ENCODE peak calls at places on chromosome 19, in nine cellular contexts. W, J, C, Z, T, P, Y, A and H are unnamed samples.

GRCh38 chr19:3481241-3482090 is 1.1 kb upstream of the SMIM24 start:
- DNase-seq in A (no peak), Y (no peak), J (no peak), C (no peak), T (no peak), Z (no peak), W (no peak), P (no peak), H (no peak)

GRCh38 chr19:17125728-17126677 is 50.4 kb downstream of the MYO9B start:
- DNase-seq in J (peak), Z (peak), A (peak), W (peak), C (peak), T (peak), P (peak), Y (peak), H (peak)

GRCh38 chr19:34173145-34173956 is 1.0 kb downstream of the LSM14A start:
- DNase-seq in T (peak), W (peak), C (peak), J (peak), Y (peak), Z (peak), P (peak), A (peak), H (no peak)

GRCh38 chr19:16874250-16874977 is 14.4 kb upstream of the F2RL3 start:
- DNase-seq in A (no peak), P (no peak), C (no peak), Z (no peak), Y (no peak), W (no peak), T (no peak), J (no peak), H (no peak)

GRCh38 chr19:42325896-42326771 is 699 bp downstream of the MEGF8 start:
- DNase-seq in C (peak), T (no peak), Z (no peak), J (peak), A (no peak), W (peak), Y (no peak), P (peak), H (no peak)

GRCh38 chr19:19261350-19262189 is 11.5 kb downstream of the TM6SF2 start:
- DNase-seq in W (no peak), Z (no peak), P (no peak), Y (no peak), C (peak), T (no peak), J (no peak), A (no peak), H (no peak)

GRCh38 chr19:17332677-17333581 is 1.7 kb downstream of the ANO8 start:
- DNase-seq in P (no peak), J (no peak), A (no peak), C (peak), Z (peak), W (no peak), T (no peak), Y (no peak), H (no peak)

GRCh38 chr19:45816236-45817009 is 1.3 kb upstream of the RSPH6A start:
- DNase-seq in T (no peak), Z (no peak), W (no peak), A (no peak), Y (no peak), P (no peak), C (peak), J (no peak), H (no peak)

GRCh38 chr19:51359294-51359693 is 6.9 kb downstream of the ETFB start:
- DNase-seq in Y (no peak), A (no peak), C (no peak), J (no peak), P (no peak), W (no peak), T (peak), Z (no peak), H (no peak)

GRCh38 chr19:17359905-17360800 is 17.0 kb downstream of the PLVAP start:
- DNase-seq in C (no peak), W (no peak), Z (no peak), T (no peak), Y (no peak), P (no peak), A (no peak), J (no peak), H (no peak)

GRCh38 chr19:10691883-10692282 is 9.4 kb upstream of the QTRT1 start:
- DNase-seq in W (no peak), Z (no peak), A (no peak), P (no peak), T (no peak), J (no peak), Y (no peak), C (no peak), H (no peak)

GRCh38 chr19:45913874-45914830 is at the start of gene NANOS2:
- DNase-seq in C (no peak), T (no peak), W (peak), A (no peak), Z (no peak), Y (no peak), P (no peak), J (no peak), H (no peak)

GRCh38 chr19:45306522-45307027 is 16.1 kb downstream of the CKM start:
- DNase-seq in T (no peak), Z (no peak), C (no peak), J (no peak), P (no peak), W (no peak), Y (no peak), A (no peak), H (no peak)

GRCh38 chr19:15287496-15287895 is 44.8 kb downstream of the BRD4 start:
- DNase-seq in P (no peak), T (no peak), C (no peak), Y (no peak), J (no peak), A (no peak), Z (no peak), W (no peak), H (no peak)

GRCh38 chr19:29539131-29539530 is 13.3 kb downstream of the VSTM2B start:
- DNase-seq in Y (no peak), W (no peak), Z (no peak), P (no peak), J (no peak), C (no peak), T (peak), A (no peak), H (no peak)

GRCh38 chr19:42028304-42029216 is 34.5 kb upstream of the ATP1A3 start:
- DNase-seq in A (no peak), J (no peak), C (peak), T (no peak), P (peak), Y (no peak), Z (no peak), W (peak), H (no peak)

GRCh38 chr19:41616785-41617621 is 9.9 kb downstream of the CEACAM4 start:
- DNase-seq in J (no peak), Y (peak), W (no peak), A (no peak), Z (no peak), P (no peak), T (no peak), C (no peak), H (no peak)

GRCh38 chr19:17496337-17496997 is 15.0 kb upstream of the PGLS start:
- DNase-seq in P (peak), C (peak), A (peak), Y (peak), J (peak), W (peak), T (peak), Z (peak), H (peak)

GRCh38 chr19:18915639-18916038 is 3.5 kb downstream of the COPE start:
- DNase-seq in J (no peak), Z (peak), C (peak), Y (no peak), T (no peak), W (peak), P (peak), A (no peak), H (peak)

GRCh38 chr19:7968796-7969559 is 25.5 kb upstream of the TIMM44 start:
- DNase-seq in P (no peak), W (peak), A (no peak), Y (no peak), J (no peak), T (no peak), Z (no peak), C (no peak), H (no peak)

DNA sequence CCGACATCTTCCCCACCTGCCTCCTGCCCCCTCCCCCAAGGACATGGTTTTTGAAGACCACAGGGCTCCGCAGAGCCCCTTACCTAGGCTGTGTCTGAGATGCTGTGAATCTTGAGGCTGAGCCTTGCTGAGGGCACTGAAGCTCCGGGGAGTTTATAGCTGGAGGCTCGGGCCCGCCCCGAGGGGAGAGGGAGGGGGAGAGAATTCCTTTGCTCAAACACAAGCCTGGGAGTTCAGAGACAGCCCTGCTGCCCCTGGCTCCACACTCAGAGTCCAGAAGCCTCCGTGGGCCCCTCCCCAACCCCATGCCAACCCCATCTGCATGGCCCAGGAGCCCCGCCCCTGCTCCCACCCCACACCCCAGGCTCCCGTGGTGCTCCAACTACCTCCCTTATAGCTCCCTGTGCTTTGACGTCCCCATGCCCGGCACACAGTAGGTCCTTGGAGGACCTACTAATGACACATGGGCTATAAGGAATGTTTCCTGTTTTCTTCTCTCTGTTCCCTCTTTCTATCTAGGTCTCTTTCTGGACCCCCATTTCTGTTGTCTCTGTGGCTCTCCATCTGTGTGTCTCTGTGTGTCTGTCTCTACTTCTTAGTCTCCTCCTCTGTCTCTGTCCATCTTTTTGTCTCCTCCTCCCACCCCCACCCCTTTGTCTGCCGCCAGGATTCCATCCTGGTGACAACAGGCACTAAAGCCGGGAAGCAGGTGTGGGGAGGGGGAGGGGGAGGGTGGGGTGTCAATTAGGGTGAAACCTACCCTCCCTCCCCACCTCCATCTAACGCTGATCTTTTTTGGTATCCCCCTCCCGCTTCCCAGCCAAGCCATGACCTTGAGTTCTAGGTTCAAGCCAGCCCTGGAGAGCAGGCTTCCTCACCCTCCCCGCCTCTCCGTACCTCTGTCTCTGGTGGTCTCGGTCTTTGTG is at the start of gene TNNT1:
- DNase-seq in P (no peak), C (peak), A (no peak), T (no peak), Z (no peak), W (peak), Y (no peak), J (no peak), H (no peak)
- H3K27ac ChIP-seq in P (no peak), C (no peak), A (no peak), T (no peak), Z (no peak), W (peak), Y (no peak), J (no peak), H (no peak)

GRCh38 chr19:5147074-5147970 is 178.4 kb downstream of the KDM4B start:
- DNase-seq in J (no peak), Y (no peak), W (no peak), C (no peak), Z (no peak), A (no peak), T (peak), P (no peak), H (no peak)
- H3K27ac ChIP-seq in J (no peak), Y (no peak), W (no peak), C (no peak), Z (no peak), A (no peak), T (no peak), P (no peak), H (no peak)

GRCh38 chr19:6709549-6709948 is 10.9 kb downstream of the C3 start:
- DNase-seq in Y (no peak), W (peak), P (no peak), J (no peak), A (no peak), C (no peak), Z (no peak), T (no peak), H (no peak)
- H3K27ac ChIP-seq in Y (no peak), W (no peak), P (no peak), J (no peak), A (no peak), C (no peak), Z (no peak), T (no peak), H (no peak)

GRCh38 chr19:49677901-49678674 is 1.0 kb downstream of the PRMT1 start:
- DNase-seq in W (peak), A (peak), C (peak), P (peak), T (peak), Y (peak), J (peak), Z (peak), H (peak)
- H3K27ac ChIP-seq in W (peak), A (peak), C (peak), P (peak), T (peak), Y (peak), J (peak), Z (peak), H (peak)

GRCh38 chr19:2240881-2241760 is 4.5 kb downstream of the SF3A2 start:
- DNase-seq in W (no peak), C (no peak), A (no peak), Y (no peak), J (no peak), P (no peak), T (peak), Z (no peak), H (no peak)
- H3K27ac ChIP-seq in W (peak), C (peak), A (peak), Y (peak), J (peak), P (no peak), T (peak), Z (no peak), H (peak)